ENCODE peak calls at places on chromosomes 1 and 21, in eight cellular contexts. A is lower lobe of right lung; K is testis; Q is tibial nerve; W is pancreas; J is PC-3; R is CD4-positive, CD25-positive, alpha-beta regulatory T cell; Z is CD8-positive, alpha-beta memory T cell. Y is an unnamed sample.

GRCh38 chr21:18636897-18637296 is 233.3 kb upstream of the TMPRSS15 start:
- DNase-seq in A (no peak), J (no peak), W (no peak), R (no peak), K (no peak), Q (no peak), Z (no peak), Y (no peak)

GRCh38 chr1:23167353-23168078 is 1.1 kb downstream of the LUZP1 start:
- DNase-seq in A (peak; percentile 68), K (peak; percentile 54), W (peak; percentile 79), R (peak; percentile 32), Q (no peak), J (peak; percentile 36), Z (peak; percentile 43), Y (peak; percentile 65)

GRCh38 chr1:22576148-22576544 is 12.9 kb downstream of the EPHA8 start:
- DNase-seq in K (no peak), W (no peak), Z (no peak), R (no peak), Q (no peak), J (no peak), A (no peak), Y (no peak)

GRCh38 chr1:84698718-84699117 is 8.5 kb upstream of the SSX2IP start:
- DNase-seq in Q (no peak), Z (no peak), W (no peak), J (peak; percentile 90), R (no peak), A (no peak), K (no peak), Y (no peak)

GRCh38 chr1:113895961-113896360 is 8.6 kb upstream of the BCL2L15 start:
- DNase-seq in J (no peak), A (no peak), W (no peak), K (no peak), Z (no peak), R (no peak), Q (no peak), Y (no peak)

GRCh38 chr1:12436345-12436658 is 181.7 kb downstream of the DHRS3 start:
- DNase-seq in W (no peak), A (no peak), R (no peak), K (no peak), Z (no peak), Q (no peak), J (no peak), Y (no peak)

GRCh38 chr1:77511440-77511840 is 171.0 kb downstream of the ZZZ3 start:
- DNase-seq in W (no peak), K (no peak), A (no peak), J (peak; percentile 87), Q (no peak), Z (no peak), R (no peak), Y (no peak)

GRCh38 chr1:49229555-49229954 is 452.9 kb upstream of the BEND5 start:
- DNase-seq in J (peak; percentile 69), Q (no peak), W (peak; percentile 34), A (no peak), K (no peak), R (no peak), Z (no peak), Y (no peak)

GRCh38 chr1:179079113-179079761 is 2.6 kb upstream of the TOR3A start:
- DNase-seq in Q (no peak), K (peak; percentile 78), J (peak; percentile 75), A (no peak), Z (peak; percentile 62), R (peak; percentile 32), W (no peak), Y (peak; percentile 67)

DNA sequence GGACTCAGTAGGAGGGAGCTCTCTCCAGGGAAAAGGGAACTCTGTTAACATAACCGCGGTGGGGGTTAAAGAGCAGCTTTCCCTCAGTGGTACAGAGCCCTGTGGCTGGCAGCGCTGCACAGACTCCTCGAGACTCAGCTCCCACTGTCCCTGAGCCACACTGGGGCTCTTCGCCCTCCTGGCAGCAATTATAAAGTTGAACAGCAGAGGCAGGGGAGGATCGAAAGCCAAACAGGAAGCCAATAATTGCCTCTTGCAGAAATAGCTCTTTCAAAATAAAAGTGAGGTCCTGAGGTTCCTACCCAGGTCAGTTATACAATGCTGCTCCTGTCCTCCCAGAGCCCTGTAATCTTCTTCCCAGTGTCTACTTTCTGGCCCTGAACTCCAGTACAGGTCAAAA is 77.0 kb downstream of the FAM78B start:
- DNase-seq in Q (no peak), J (no peak), R (no peak), K (no peak), A (no peak), Z (no peak), W (no peak), Y (no peak)
- H3K9me3 ChIP-seq in Q (no peaks in the 10 kb centered on the region), J (no peaks in the 10 kb centered on the region), R (no peaks in the 10 kb centered on the region), K (no peaks in the 10 kb centered on the region), A (no peaks in the 10 kb centered on the region), Z (no peaks in the 10 kb centered on the region), W (no peaks in the 10 kb centered on the region), Y (no peaks in the 10 kb centered on the region)

DNA sequence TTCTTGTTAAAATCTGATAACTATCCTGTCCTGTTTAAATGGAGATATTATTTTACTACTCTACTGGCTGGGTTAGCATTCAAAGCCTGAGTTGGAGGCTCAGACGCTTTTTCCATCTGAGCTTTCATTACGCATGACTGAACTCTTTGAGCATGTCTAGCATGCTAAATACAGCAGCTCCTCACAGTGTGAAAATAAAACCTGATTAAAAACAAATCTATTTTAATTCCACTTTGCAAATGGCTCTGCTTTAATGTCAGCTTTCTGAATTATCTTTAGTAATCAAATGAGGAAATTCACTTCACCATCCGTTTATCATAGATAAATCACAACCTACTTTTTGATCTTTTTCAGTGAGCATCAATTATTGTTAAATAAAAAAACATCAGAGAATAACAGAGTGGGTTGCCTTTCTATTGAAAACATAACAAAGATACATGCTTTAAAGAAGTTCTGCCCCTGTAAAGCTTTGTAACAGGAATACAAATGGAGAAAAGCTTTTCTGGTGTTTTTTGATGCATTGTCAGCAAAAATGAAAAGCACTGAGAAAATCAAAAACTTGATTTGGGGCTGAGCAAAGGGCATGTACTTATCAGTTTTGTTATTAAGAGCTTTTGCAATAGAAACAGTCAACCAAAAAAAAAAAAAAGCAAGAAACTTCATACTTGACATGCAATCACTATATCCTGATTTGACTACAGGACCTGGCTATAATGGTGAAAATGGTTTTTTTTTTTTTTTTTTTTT is 3.5 kb upstream of the SPEN start:
- DNase-seq in R (no peak), Q (no peak), Z (no peak), K (no peak), W (no peak), J (no peak), A (no peak), Y (no peak)
- H3K9me3 ChIP-seq in R (no peaks in the 10 kb centered on the region), Q (no peaks in the 10 kb centered on the region), Z (no peaks in the 10 kb centered on the region), K (no peaks in the 10 kb centered on the region), W (no peaks in the 10 kb centered on the region), J (no peaks in the 10 kb centered on the region), A (no peaks in the 10 kb centered on the region), Y (no peaks in the 10 kb centered on the region)

DNA sequence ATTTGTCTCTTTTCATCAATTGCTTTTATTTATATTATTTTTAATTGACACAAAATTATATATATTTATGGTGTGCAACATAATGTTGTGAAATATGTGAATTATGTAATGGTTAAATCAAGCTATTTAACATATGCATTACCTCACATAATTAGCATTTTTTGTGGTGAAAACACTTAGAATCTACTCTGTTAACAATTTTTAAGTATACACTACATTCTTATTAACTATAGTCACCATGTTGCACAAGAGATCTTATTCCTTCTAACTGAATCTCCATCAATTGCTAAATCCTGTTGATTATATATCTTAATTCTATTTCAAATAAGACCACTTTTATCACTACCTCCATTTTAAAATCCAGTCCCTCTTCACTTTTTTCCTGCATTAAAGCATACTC is 42.5 kb downstream of the PLPPR5 start:
- DNase-seq in Q (no peak), A (no peak), Z (no peak), R (no peak), W (no peak), J (no peak), K (no peak), Y (no peak)
- H3K9me3 ChIP-seq in Q (no peaks in the 10 kb centered on the region), A (no peaks in the 10 kb centered on the region), Z (no peaks in the 10 kb centered on the region), R (no peaks in the 10 kb centered on the region), W (no peaks in the 10 kb centered on the region), J (no peaks in the 10 kb centered on the region), K (no peaks in the 10 kb centered on the region), Y (no peaks in the 10 kb centered on the region)

GRCh38 chr1:79760521-79760920 is 754.0 kb upstream of the ADGRL4 start:
- DNase-seq in W (no peak), K (no peak), Z (no peak), J (no peak), Q (no peak), A (no peak), R (no peak), Y (no peak)
- H3K9me3 ChIP-seq in W (no peaks in the 10 kb centered on the region), K (no peaks in the 10 kb centered on the region), Z (no peaks in the 10 kb centered on the region), J (no peaks in the 10 kb centered on the region), Q (no peaks in the 10 kb centered on the region), A (peaks cover 7% of the 10 kb centered on the region), R (peaks cover 4% of the 10 kb centered on the region), Y (no peaks in the 10 kb centered on the region)

GRCh38 chr1:4657244-4657789 is 2.9 kb downstream of the AJAP1 start:
- DNase-seq in R (no peak), Z (no peak), A (no peak), K (no peak), W (no peak), J (no peak), Q (no peak), Y (no peak)

GRCh38 chr1:4659247-4659646 is 4.8 kb downstream of the AJAP1 start:
- DNase-seq in A (no peak), Z (no peak), K (no peak), Q (no peak), W (no peak), R (no peak), J (no peak), Y (no peak)

GRCh38 chr1:4656533-4657140 is 2.2 kb downstream of the AJAP1 start:
- DNase-seq in Z (no peak), A (no peak), Q (no peak), R (no peak), W (no peak), K (no peak), J (no peak), Y (no peak)

GRCh38 chr1:4658643-4659042 is 4.2 kb downstream of the AJAP1 start:
- DNase-seq in Z (no peak), Q (no peak), K (no peak), R (no peak), J (no peak), W (no peak), A (no peak), Y (no peak)

DNA sequence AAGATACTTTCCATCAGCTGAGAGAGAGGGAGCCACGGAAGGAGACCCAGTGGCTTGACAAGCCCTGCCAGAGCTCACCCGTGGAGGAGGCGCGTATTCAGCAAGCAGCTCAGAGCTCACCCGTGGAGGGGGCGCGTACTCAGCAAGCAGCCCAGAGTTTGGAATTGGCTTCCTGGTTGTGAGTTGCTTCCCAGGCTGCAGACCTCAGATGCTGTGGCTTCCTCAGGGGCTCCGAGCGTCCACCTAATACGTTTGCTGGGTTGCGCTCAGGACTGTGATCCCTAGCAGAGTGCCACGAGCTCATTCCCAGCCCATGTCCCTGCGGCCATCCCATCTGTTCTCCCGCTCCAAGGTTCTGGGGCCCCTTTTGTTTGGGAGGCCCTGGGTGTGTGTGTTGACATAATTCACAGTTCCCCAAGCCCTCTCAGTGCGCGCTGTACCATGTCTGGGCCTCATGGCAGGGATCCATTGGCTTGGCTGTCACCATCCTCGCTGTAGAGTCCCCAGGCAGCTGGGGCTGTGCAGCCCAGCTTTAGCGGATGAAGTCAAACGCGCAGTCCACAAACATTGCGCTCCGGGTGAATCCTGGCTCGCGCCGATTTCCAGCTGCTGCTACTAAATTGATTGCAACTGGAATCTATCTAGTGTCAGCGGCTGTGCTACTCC is 3.6 kb downstream of the AJAP1 start:
- DNase-seq in K (no peak), Q (no peak), Z (no peak), J (no peak), R (no peak), A (no peak), W (no peak), Y (no peak)
- H3K9me3 ChIP-seq in K (no peaks in the 10 kb centered on the region), Q (no peaks in the 10 kb centered on the region), Z (no peaks in the 10 kb centered on the region), J (no peaks in the 10 kb centered on the region), R (no peaks in the 10 kb centered on the region), A (no peaks in the 10 kb centered on the region), W (no peaks in the 10 kb centered on the region), Y (no peaks in the 10 kb centered on the region)